ENCODE peak calls at places on chromosomes 5 and 9, in seven cellular contexts. P is stimulated activated CD4-positive, alpha-beta T cell treated with anti-CD3 and anti-CD28 coated beads, Interleukin-2, amount 100 ng/mL, for 48 hours; E is stimulated activated naive B cell treated with anti-CD40 and anti-IgM and Interleukin-4, amounts not matched to agents 10 μg/mL and 1 μg/mL and 100 μg/mL, for 72 hours; Y is pancreas; M is T-helper 9 cell; H is anterior cingulate cortex; S is NCI-H1092. N is an unnamed sample.
A peak's percentile ranks its signal among the peaks of the same experiment; 100 is the strongest.

GRCh38 chr9:105932276-105932675 is 237.9 kb downstream of the TMEM38B start:
- DNase-seq in E (no peak), M (no peak), Y (no peak), H (no peak), P (no peak), S (no peak), N (no peak)

GRCh38 chr5:54886866-54887265 is 98.5 kb downstream of the ESM1 start:
- DNase-seq in M (no peak), P (no peak), H (no peak), S (no peak), E (no peak), Y (no peak), N (no peak)

GRCh38 chr5:168592014-168592368 is 12.8 kb upstream of the PANK3 start:
- DNase-seq in H (no peak), E (no peak), S (no peak), M (no peak), P (no peak), Y (peak; percentile 72), N (no peak)

GRCh38 chr9:137740311-137740710 is 121.5 kb downstream of the EHMT1 start:
- DNase-seq in M (no peak), E (no peak), S (peak; percentile 55), Y (no peak), H (no peak), P (no peak), N (no peak)

GRCh38 chr9:134295101-134295745 is 31.0 kb upstream of the RXRA start:
- DNase-seq in E (no peak), Y (no peak), M (no peak), S (no peak), P (no peak), H (no peak), N (no peak)

GRCh38 chr5:55407059-55407684 is 99.4 kb downstream of the MTREX start:
- DNase-seq in P (no peak), S (no peak), H (no peak), E (no peak), Y (no peak), M (no peak), N (no peak)

GRCh38 chr5:35313296-35313695 is 83.0 kb upstream of the PRLR start:
- DNase-seq in P (no peak), Y (no peak), E (no peak), S (no peak), H (no peak), M (no peak), N (no peak)

GRCh38 chr9:81108821-81109220 is 580.5 kb downstream of the TLE1 start:
- DNase-seq in H (no peak), S (no peak), Y (no peak), M (no peak), E (no peak), P (no peak), N (no peak)

GRCh38 chr5:176447538-176447981 is 625 bp upstream of the FAF2 start:
- DNase-seq in P (no peak), S (peak; percentile 14), Y (no peak), M (peak; percentile 8), E (no peak), H (no peak), N (no peak)

GRCh38 chr9:129968690-129969485 is 74.1 kb downstream of the FNBP1 start:
- DNase-seq in H (no peak), S (no peak), Y (no peak), P (no peak), M (no peak), E (no peak), N (no peak)

GRCh38 chr9:98551511-98552286 is 157.0 kb downstream of the GABBR2 start:
- DNase-seq in E (no peak), P (no peak), H (no peak), S (no peak), Y (no peak), M (no peak), N (no peak)

GRCh38 chr5:35003018-35003957 is 44.5 kb downstream of the AGXT2 start:
- DNase-seq in Y (peak; percentile 34), E (peak; percentile 37), P (peak; percentile 67), S (peak; percentile 41), M (peak; percentile 53), H (peak; percentile 9), N (peak; percentile 79)

GRCh38 chr9:16608906-16609305 is 261.6 kb downstream of the BNC2 start:
- DNase-seq in E (no peak), H (no peak), Y (no peak), S (no peak), P (no peak), M (no peak), N (no peak)

GRCh38 chr5:140632366-140633080 is 452 bp downstream of the CD14 start:
- DNase-seq in P (peak; percentile 35), M (peak; percentile 33), S (no peak), Y (peak; percentile 54), H (peak; percentile 21), E (peak; percentile 32), N (peak; percentile 60)

GRCh38 chr5:136016945-136017530 is 11.8 kb upstream of the TGFBI start:
- DNase-seq in M (no peak), H (peak; percentile 44), S (no peak), P (no peak), Y (no peak), E (no peak), N (no peak)

GRCh38 chr9:88007291-88007650 is 32.9 kb upstream of the CDK20 start:
- DNase-seq in M (peak; percentile 5), E (peak; percentile 20), H (no peak), P (peak; percentile 42), Y (no peak), S (no peak), N (peak; percentile 52)

N was measured in GM10248.